ENCODE peak calls at places on chromosome 2, in eight cellular contexts. C is ovary, Z is IMR-90, F is body of pancreas, N is uterus, J is lower leg skin, A is Peyer's patch, R is GM12892. T is an unnamed sample.

GRCh38 chr2:102020596-102021170 is 28.9 kb downstream of the IL1R2 start:
- DNase-seq in C (peak; percentile 93), N (peak; percentile 90), A (peak; percentile 75), R (peak; percentile 27), J (peak; percentile 98), Z (peak; percentile 88), F (peak; percentile 89), T (peak; percentile 67)

GRCh38 chr2:241637233-241638062 is at the start of gene ATG4B:
- DNase-seq in J (peak; percentile 95), R (peak; percentile 88), C (peak; percentile 80), Z (peak; percentile 82), F (peak; percentile 83), N (peak; percentile 73), A (peak; percentile 78), T (peak; percentile 91)

GRCh38 chr2:235740821-235741220 is 247.0 kb downstream of the AGAP1 start:
- DNase-seq in J (no peak), R (no peak), F (no peak), N (no peak), Z (no peak), C (no peak), A (no peak), T (no peak)

GRCh38 chr2:2271471-2271941 is 59.6 kb downstream of the MYT1L start:
- DNase-seq in C (no peak), Z (no peak), F (peak; percentile 38), R (no peak), J (no peak), A (no peak), N (peak; percentile 16), T (peak; percentile 54)

GRCh38 chr2:67561411-67561965 is 164.4 kb downstream of the ETAA1 start:
- DNase-seq in Z (peak; percentile 81), N (peak; percentile 54), C (no peak), J (no peak), A (no peak), R (no peak), F (peak; percentile 77), T (no peak)

GRCh38 chr2:16165518-16166326 is 225.4 kb downstream of the MYCN start:
- DNase-seq in A (no peak), Z (no peak), R (no peak), F (no peak), C (no peak), N (no peak), J (peak; percentile 17), T (no peak)

GRCh38 chr2:12347049-12347448 is 369.7 kb upstream of the TRIB2 start:
- DNase-seq in A (no peak), C (no peak), J (no peak), N (no peak), Z (peak; percentile 31), R (no peak), F (no peak), T (no peak)

GRCh38 chr2:96831679-96832078 is 12.1 kb downstream of the ANKRD23 start:
- DNase-seq in F (peak; percentile 69), Z (no peak), C (no peak), R (no peak), N (no peak), J (no peak), A (no peak), T (no peak)

GRCh38 chr2:129092871-129093385 is 774.3 kb upstream of the HS6ST1 start:
- DNase-seq in R (no peak), J (no peak), Z (no peak), A (no peak), N (no peak), F (no peak), C (no peak), T (no peak)

GRCh38 chr2:109368798-109369197 is 239.8 kb downstream of the SH3RF3 start:
- DNase-seq in C (peak; percentile 9), R (no peak), J (peak; percentile 39), Z (no peak), N (peak; percentile 2), A (peak; percentile 2), F (no peak), T (no peak)

GRCh38 chr2:151260492-151261239 is 997 bp downstream of the RBM43 start:
- DNase-seq in R (no peak), J (no peak), N (no peak), C (no peak), Z (peak; percentile 43), F (peak; percentile 15), A (no peak), T (no peak)
- TF ChIP-seq POLR2A in R (no peak), J (no peak), N (no peak), C (no peak), Z (peak; percentile 13), F (no peak), A (no peak), T (no peak)

GRCh38 chr2:120012771-120013568 is at the start of gene EPB41L5:
- DNase-seq in J (peak; percentile 97), N (peak; percentile 86), C (peak; percentile 90), F (peak; percentile 94), Z (peak; percentile 93), A (peak; percentile 85), R (peak; percentile 84), T (peak; percentile 92)
- TF ChIP-seq POLR2A in J (no peak), N (no peak), C (peak; percentile 32), F (peak; percentile 89), Z (peak; percentile 70), A (peak; percentile 72), R (no peak), T (peak; percentile 31)

GRCh38 chr2:157442636-157443035 is 1.3 kb downstream of the CYTIP start:
- DNase-seq in C (no peak), N (no peak), J (no peak), R (no peak), Z (no peak), A (no peak), F (no peak), T (no peak)

GRCh38 chr2:157444643-157445040 is 753 bp upstream of the CYTIP start:
- DNase-seq in N (no peak), C (no peak), A (peak; percentile 62), R (no peak), Z (no peak), J (no peak), F (no peak), T (no peak)

GRCh38 chr2:157443090-157443489 is 799 bp downstream of the CYTIP start:
- DNase-seq in F (no peak), N (no peak), J (no peak), C (no peak), A (no peak), R (no peak), Z (no peak), T (no peak)

GRCh38 chr2:157442136-157442535 is 1.8 kb downstream of the CYTIP start:
- DNase-seq in F (no peak), R (no peak), N (no peak), A (no peak), Z (no peak), C (no peak), J (no peak), T (no peak)

GRCh38 chr2:157443795-157444642 is at the start of gene CYTIP:
- DNase-seq in J (no peak), Z (no peak), F (no peak), N (no peak), C (no peak), A (peak; percentile 85), R (no peak), T (no peak)
- TF ChIP-seq POLR2A in J (no peak), Z (no peak), F (peak; percentile 63), N (no peak), C (no peak), A (peak; percentile 72), R (peak; percentile 85), T (no peak)

DNA sequence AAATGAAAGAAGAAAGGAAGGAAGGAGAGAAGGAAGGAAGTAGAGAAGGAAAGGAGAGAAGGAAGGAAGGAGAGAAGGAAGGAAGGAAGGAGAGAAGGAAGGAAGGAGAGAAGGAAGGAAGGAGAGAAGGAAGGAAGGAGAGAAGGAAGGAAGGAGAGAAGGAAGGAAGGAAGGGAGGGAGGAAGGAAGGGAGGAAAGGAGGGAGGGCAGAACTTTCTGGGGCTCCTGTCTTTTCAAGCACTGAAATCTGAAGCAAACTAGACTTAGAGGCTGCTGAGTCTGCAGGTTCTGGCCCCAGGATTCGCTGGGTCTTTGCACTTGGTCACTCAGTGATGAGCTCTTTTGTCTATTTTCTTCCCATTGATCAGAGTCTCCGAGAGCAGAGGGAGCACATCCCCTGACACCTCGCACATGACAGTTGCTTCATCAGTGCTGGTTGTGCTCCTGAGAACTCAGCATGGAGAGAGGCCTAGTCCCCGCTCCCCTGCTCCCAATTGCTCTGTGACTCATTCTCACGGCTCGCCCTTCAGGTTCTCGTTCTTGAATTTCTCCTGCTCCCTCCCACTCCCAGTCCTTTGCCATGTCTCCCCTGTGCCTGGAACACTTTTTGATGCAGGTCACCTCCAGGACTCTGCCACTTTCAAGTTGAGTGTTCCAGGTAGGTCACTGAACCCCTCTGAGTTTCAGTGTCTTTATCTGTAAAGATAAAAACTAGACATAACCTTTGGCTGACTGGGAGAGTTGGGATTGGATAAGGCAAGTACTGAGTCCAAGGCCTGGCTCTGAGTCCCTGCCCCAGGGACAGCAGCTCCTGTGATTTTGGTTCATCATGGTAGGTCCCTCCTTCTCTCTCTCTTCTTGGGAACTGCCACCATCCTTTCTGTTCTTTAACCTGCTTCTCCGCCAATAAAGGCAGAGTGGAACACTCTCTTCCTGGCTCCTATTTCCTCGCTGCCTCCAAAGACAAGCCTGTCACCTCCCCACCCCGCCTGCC is 55.2 kb downstream of the TNP1 start:
- DNase-seq in R (no peak), F (no peak), J (peak; percentile 87), C (no peak), Z (peak; percentile 28), N (no peak), A (no peak), T (no peak)
- TF ChIP-seq POLR2A in R (no peak), F (no peak), J (no peak), C (no peak), Z (no peak), N (no peak), A (no peak), T (no peak)

GRCh38 chr2:73383036-73383435 is 2.6 kb upstream of the ALMS1 start:
- DNase-seq in C (no peak), N (no peak), A (no peak), F (no peak), Z (no peak), J (no peak), R (no peak), T (no peak)

GRCh38 chr2:73385486-73386341 is at the start of gene ALMS1:
- DNase-seq in A (peak; percentile 86), Z (peak; percentile 85), C (peak; percentile 84), J (peak; percentile 96), R (peak; percentile 80), N (peak; percentile 85), F (peak; percentile 90), T (peak; percentile 83)

GRCh38 chr2:73386894-73387636 is 1.4 kb downstream of the ALMS1 start:
- DNase-seq in Z (no peak), F (no peak), J (no peak), A (no peak), C (no peak), N (no peak), R (no peak), T (no peak)

DNA sequence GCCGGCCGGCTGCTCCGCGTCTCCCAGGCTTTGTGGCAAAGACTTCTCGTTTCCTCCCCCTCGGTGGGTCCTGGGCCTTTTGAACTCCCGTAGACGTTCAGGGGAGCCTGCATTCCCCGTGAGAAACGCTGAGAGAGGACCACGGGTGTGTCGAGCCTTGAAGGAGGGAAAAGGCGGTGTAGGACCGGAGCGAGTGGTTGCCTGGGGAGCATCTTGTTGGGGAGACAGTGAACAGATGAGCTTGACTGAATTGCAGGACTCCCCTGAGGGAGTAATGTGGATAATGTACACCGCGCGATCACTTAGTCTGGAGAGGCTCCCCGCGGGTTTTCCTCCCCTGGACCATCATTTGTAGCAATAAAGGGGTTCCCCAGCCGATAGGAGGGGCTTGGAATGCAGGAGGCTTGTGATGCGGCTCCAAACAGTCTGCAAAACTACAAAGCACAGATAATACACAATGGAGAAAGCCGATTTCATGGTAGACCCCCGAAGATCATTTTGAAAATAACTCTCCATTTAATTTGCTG is 769 bp downstream of the ALMS1 start:
- DNase-seq in R (no peak), A (no peak), F (no peak), J (no peak), C (no peak), Z (no peak), N (no peak), T (no peak)
- TF ChIP-seq POLR2A in R (no peak), A (no peak), F (no peak), J (no peak), C (no peak), Z (no peak), N (no peak), T (peak; percentile 67)